ENCODE peak calls at places on chromosomes 11 and 22, in nine cellular contexts. U, S, K, A, E, Z, R, L and D are unnamed samples.

GRCh38 chr22:26417406-26417805 is 11.7 kb upstream of the ASPHD2 start:
- DNase-seq in U (no peak), S (no peak), K (no peak), A (no peak), E (no peak), Z (no peak), R (no peak), L (no peak), D (no peak)

GRCh38 chr22:46111645-46112306 is 38.5 kb upstream of the PPARA start:
- DNase-seq in U (no peak), S (no peak), K (no peak), A (no peak), E (no peak), Z (no peak), R (no peak), L (no peak), D (no peak)

GRCh38 chr11:128691802-128692749 is 1.8 kb upstream of the FLI1 start:
- DNase-seq in U (no peak), S (no peak), K (no peak), A (no peak), E (no peak), Z (no peak), R (no peak), L (no peak), D (no peak)

GRCh38 chr11:14764899-14765527 is 121.4 kb downstream of the PDE3B start:
- DNase-seq in U (peak), S (no peak), K (no peak), A (no peak), E (no peak), Z (no peak), R (peak), L (peak), D (peak)

GRCh38 chr11:58316142-58316541 is 42.7 kb downstream of the OR5B17 start:
- DNase-seq in U (peak), S (no peak), K (no peak), A (no peak), E (peak), Z (no peak), R (no peak), L (peak), D (no peak)

GRCh38 chr11:14422052-14422813 is 63.2 kb upstream of the RRAS2 start:
- DNase-seq in U (peak), S (peak), K (peak), A (peak), E (peak), Z (peak), R (no peak), L (peak), D (peak)

GRCh38 chr11:108035690-108036089 is 27.0 kb downstream of the CUL5 start:
- DNase-seq in U (no peak), S (no peak), K (no peak), A (no peak), E (no peak), Z (no peak), R (no peak), L (peak), D (no peak)

GRCh38 chr11:35934981-35935380 is 8.9 kb upstream of the LDLRAD3 start:
- DNase-seq in U (no peak), S (no peak), K (no peak), A (peak), E (no peak), Z (no peak), R (no peak), L (no peak), D (no peak)

GRCh38 chr11:86194998-86195397 is 49.6 kb upstream of the EED start:
- DNase-seq in U (no peak), S (no peak), K (no peak), A (no peak), E (no peak), Z (no peak), R (no peak), L (no peak), D (no peak)

GRCh38 chr11:77127969-77128691 is at the start of gene MYO7A:
- DNase-seq in U (peak), S (no peak), K (no peak), A (peak), E (peak), Z (peak), R (no peak), L (peak), D (no peak)

GRCh38 chr11:92765965-92766371 is 203.5 kb upstream of the MTNR1B start:
- DNase-seq in U (peak), S (no peak), K (no peak), A (peak), E (no peak), Z (peak), R (no peak), L (peak), D (no peak)

GRCh38 chr11:117281159-117281558 is 10.0 kb upstream of the BACE1-AS start:
- DNase-seq in U (peak), S (no peak), K (peak), A (no peak), E (peak), Z (no peak), R (no peak), L (peak), D (peak)

GRCh38 chr11:60251485-60252207 is 8.7 kb upstream of the MS4A4E start:
- DNase-seq in U (peak), S (no peak), K (no peak), A (no peak), E (peak), Z (peak), R (peak), L (no peak), D (no peak)

GRCh38 chr11:19660076-19660475 is 52.6 kb upstream of the NAV2 start:
- DNase-seq in U (peak), S (peak), K (no peak), A (no peak), E (peak), Z (no peak), R (no peak), L (peak), D (peak)

GRCh38 chr11:64745219-64745522 is 1.2 kb upstream of the RASGRP2 start:
- DNase-seq in U (no peak), S (no peak), K (peak), A (peak), E (no peak), Z (peak), R (peak), L (no peak), D (no peak)

GRCh38 chr11:74171630-74172465 is 759 bp downstream of the PPME1 start:
- DNase-seq in U (no peak), S (no peak), K (no peak), A (no peak), E (no peak), Z (no peak), R (no peak), L (no peak), D (no peak)

GRCh38 chr11:62707277-62707771 is at the start of the genes BSCL2 and GNG3:
- DNase-seq in U (no peak), S (no peak), K (no peak), A (no peak), E (no peak), Z (no peak), R (no peak), L (no peak), D (no peak)

GRCh38 chr22:24576793-24577192 is 16.1 kb downstream of the LRRC75B start:
- DNase-seq in U (no peak), S (no peak), K (no peak), A (no peak), E (no peak), Z (no peak), R (no peak), L (no peak), D (no peak)

GRCh38 chr11:103940542-103940941 is 95.9 kb upstream of the DDI1 start:
- DNase-seq in U (no peak), S (no peak), K (no peak), A (no peak), E (no peak), Z (no peak), R (no peak), L (peak), D (no peak)

GRCh38 chr11:14015711-14016110 is 53.2 kb downstream of the SPON1 start:
- DNase-seq in U (peak), S (no peak), K (no peak), A (no peak), E (peak), Z (no peak), R (no peak), L (peak), D (peak)

GRCh38 chr11:123194308-123195181 is 503 bp downstream of the CLMP start:
- DNase-seq in U (peak), S (no peak), K (peak), A (no peak), E (peak), Z (no peak), R (no peak), L (peak), D (no peak)

GRCh38 chr11:121023848-121024751 is at the start of gene TBCEL:
- DNase-seq in U (peak), S (peak), K (peak), A (peak), E (peak), Z (peak), R (peak), L (peak), D (peak)

GRCh38 chr11:118620529-118621070 is 13.2 kb downstream of the PHLDB1 start:
- DNase-seq in U (peak), S (no peak), K (peak), A (no peak), E (no peak), Z (peak), R (no peak), L (no peak), D (no peak)

GRCh38 chr11:19101803-19102520 is 15.0 kb upstream of the ZDHHC13 start:
- DNase-seq in U (no peak), S (no peak), K (no peak), A (no peak), E (no peak), Z (no peak), R (no peak), L (no peak), D (no peak)

GRCh38 chr11:40425168-40425567 is 1034.3 kb downstream of the LRRC4C start:
- DNase-seq in U (no peak), S (no peak), K (no peak), A (no peak), E (no peak), Z (no peak), R (no peak), L (no peak), D (no peak)

GRCh38 chr11:1839924-1840779 is 1.4 kb downstream of the TNNI2 start:
- DNase-seq in U (no peak), S (no peak), K (no peak), A (peak), E (no peak), Z (peak), R (no peak), L (no peak), D (no peak)

GRCh38 chr11:134562176-134562575 is 150.1 kb upstream of the B3GAT1 start:
- DNase-seq in U (no peak), S (no peak), K (peak), A (no peak), E (no peak), Z (peak), R (no peak), L (no peak), D (no peak)

GRCh38 chr11:76005746-76006145 is 190.7 kb downstream of the UVRAG start:
- DNase-seq in U (peak), S (no peak), K (no peak), A (no peak), E (no peak), Z (no peak), R (no peak), L (no peak), D (no peak)

GRCh38 chr22:32411388-32411787 is 659 bp downstream of the RTCB start:
- DNase-seq in U (peak), S (no peak), K (no peak), A (no peak), E (peak), Z (no peak), R (no peak), L (peak), D (no peak)

GRCh38 chr11:32562839-32563599 is 20.6 kb upstream of the EIF3M start:
- DNase-seq in U (peak), S (no peak), K (no peak), A (no peak), E (no peak), Z (no peak), R (no peak), L (peak), D (no peak)

GRCh38 chr11:19656140-19656541 is 56.5 kb upstream of the NAV2 start:
- DNase-seq in U (no peak), S (peak), K (peak), A (no peak), E (no peak), Z (no peak), R (no peak), L (no peak), D (no peak)

GRCh38 chr11:15170170-15170569 is 55.4 kb downstream of the INSC start:
- DNase-seq in U (no peak), S (no peak), K (no peak), A (no peak), E (no peak), Z (no peak), R (no peak), L (peak), D (no peak)

GRCh38 chr22:38103641-38104040 is 6.8 kb downstream of the BAIAP2L2 start:
- DNase-seq in U (no peak), S (no peak), K (no peak), A (no peak), E (no peak), Z (no peak), R (no peak), L (no peak), D (no peak)

GRCh38 chr22:38097058-38097457 is 13.1 kb upstream of the SLC16A8 start:
- DNase-seq in U (no peak), S (no peak), K (no peak), A (no peak), E (no peak), Z (no peak), R (no peak), L (no peak), D (no peak)

GRCh38 chr22:38098410-38099249 is 11.9 kb downstream of the BAIAP2L2 start:
- DNase-seq in U (peak), S (no peak), K (no peak), A (no peak), E (no peak), Z (no peak), R (no peak), L (peak), D (no peak)

DNA sequence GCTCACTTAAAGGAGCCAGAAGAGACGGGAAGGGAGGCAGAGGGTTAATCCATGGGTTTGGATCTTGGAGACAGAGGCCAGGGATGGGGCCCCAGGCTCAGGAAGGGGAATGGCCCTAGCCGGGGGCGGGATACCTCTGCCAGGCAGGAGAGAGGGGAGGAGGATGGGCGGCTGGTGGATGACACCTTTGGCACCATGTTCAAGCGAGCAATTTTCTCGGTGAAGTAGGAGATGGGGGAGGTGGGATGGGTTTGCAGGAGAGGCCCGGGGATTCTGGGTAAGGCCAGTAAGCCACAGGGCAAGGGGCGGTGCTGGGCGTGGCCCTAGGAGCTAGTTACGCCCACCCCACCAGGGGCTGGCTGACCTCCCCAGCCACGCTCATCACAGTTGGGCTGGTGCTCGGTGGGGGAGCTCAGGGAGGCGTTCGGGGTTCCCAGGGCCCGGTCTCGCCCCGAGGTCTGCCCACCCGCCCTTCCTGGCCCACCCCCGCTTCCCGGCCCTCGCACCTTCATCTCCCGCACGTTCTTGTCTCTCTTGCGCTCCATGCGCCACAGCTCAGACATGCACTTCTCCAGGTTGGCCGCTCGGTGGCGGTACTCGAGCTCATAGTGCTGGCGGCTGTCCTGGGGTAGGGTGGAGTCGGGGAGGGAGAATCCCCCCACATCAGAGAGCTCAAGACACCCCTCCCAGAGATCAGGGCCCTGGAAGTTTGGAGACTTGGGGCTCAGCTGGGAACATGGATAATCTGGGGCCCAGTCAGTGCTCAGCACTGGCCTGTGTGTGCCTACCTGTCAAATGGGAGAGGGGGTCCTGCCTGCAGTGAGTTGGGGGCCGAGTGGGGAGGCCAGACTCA is 12.7 kb downstream of the BAIAP2L2 start:
- DNase-seq in U (peak), S (no peak), K (no peak), A (no peak), E (no peak), Z (no peak), R (no peak), L (peak), D (no peak)
- TF ChIP-seq CTCF in U (peak), S (peak), K (no peak), A (peak), E (peak), Z (peak), R (no peak), L (peak), D (peak)

GRCh38 chr22:48090332-48090672 is 1327.9 kb downstream of the TBC1D22A start:
- DNase-seq in U (no peak), S (no peak), K (no peak), A (no peak), E (no peak), Z (no peak), R (no peak), L (no peak), D (no peak)
- H3K4me3 ChIP-seq in U (no peak), S (no peak), K (no peak), A (no peak), E (no peak), Z (peak), R (no peak), L (no peak), D (no peak)

DNA sequence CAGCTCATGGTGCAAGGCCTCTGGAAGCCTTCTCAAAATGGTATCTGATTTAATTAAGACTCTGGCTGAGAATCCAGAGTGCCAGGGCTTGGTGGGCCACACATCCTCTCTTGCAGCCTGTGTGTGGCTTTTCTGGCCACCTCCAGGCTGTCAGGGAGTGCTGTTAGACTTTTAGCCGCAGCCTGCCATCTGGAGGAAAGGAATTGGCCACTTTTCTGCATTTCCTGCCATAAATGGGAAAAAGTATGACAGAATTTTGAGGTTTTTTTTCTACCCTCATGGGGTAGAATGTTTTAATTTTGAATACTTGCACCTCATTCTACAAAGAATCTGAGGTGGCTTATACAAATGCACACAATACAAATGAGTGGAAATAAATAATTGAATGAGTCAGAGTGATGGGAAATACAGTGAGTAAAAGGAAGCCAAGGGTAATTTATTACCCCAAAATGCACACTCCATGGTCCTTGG is 218.4 kb downstream of the ADAMTS15 start:
- DNase-seq in U (peak), S (no peak), K (no peak), A (no peak), E (no peak), Z (no peak), R (no peak), L (peak), D (peak)
- TF ChIP-seq CTCF in U (peak), S (no peak), K (no peak), A (no peak), E (no peak), Z (no peak), R (no peak), L (peak), D (peak)

GRCh38 chr11:12112731-12113130 is 2.3 kb downstream of the MICAL2 start:
- DNase-seq in U (no peak), S (no peak), K (no peak), A (no peak), E (no peak), Z (no peak), R (no peak), L (no peak), D (no peak)

GRCh38 chr11:12112150-12112520 is 1.7 kb downstream of the MICAL2 start:
- DNase-seq in U (no peak), S (no peak), K (no peak), A (no peak), E (no peak), Z (no peak), R (no peak), L (no peak), D (no peak)

GRCh38 chr11:12110714-12111481 is 508 bp downstream of the MICAL2 start:
- DNase-seq in U (no peak), S (no peak), K (no peak), A (no peak), E (no peak), Z (peak), R (peak), L (no peak), D (no peak)

GRCh38 chr11:12110201-12110713 is at the start of gene MICAL2:
- DNase-seq in U (peak), S (peak), K (peak), A (peak), E (peak), Z (peak), R (peak), L (peak), D (no peak)

DNA sequence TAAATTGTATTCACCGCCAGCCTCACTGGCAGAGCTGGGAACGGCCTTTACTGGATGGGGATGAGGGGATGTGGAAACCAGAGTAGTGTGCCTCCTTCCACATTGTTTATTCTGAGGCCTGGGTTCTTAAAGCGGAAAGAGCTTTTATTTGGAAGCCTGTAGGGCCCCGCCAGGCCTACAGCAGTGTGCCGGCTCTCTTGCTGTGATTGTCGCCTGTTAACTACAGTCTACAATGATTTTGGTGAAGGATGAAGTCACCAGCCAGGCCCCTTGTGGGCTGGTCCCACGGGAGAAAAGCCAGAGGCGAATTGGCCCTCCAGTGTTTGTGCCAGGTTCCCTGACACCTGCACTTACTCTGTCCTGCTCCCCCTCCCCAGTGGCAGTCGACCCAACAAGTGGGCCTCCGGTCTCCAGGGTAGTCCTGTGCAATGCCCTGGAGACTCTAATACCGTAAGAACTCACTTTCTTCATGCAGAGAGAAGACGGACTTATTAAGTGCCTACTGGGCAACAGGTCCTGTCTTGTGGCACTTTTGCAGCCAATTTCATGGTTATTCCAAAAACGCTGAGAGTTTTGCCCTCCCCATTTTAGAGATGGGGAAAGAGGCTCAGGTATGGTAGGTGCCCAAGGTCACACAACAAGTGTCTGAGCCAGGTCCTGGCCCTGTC is 1.2 kb downstream of the MICAL2 start:
- DNase-seq in U (peak), S (no peak), K (no peak), A (peak), E (no peak), Z (no peak), R (no peak), L (peak), D (no peak)
- H3K4me3 ChIP-seq in U (peak), S (peak), K (peak), A (peak), E (peak), Z (peak), R (no peak), L (peak), D (peak)